ENCODE peak calls at places on chromosomes 4 and X, in nine cellular contexts. Q is colonic mucosa, X is stomach, B is pancreas, O is A673, I is gastrocnemius medialis, M is fibroblast of lung, W is Panc1, U is esophagus squamous epithelium. P is an unnamed sample. For H3K36me3, the result is how much of the 10 kb centered on the place peaks cover.

GRCh38 chrX:40098264-40099045 is 697 bp upstream of the BCOR start:
- DNase-seq in M (peak), I (peak), U (no peak), O (peak), W (no peak), Q (peak), X (no peak), B (no peak), P (no peak)

GRCh38 chrX:22032084-22032483 is at the start of gene PHEX:
- DNase-seq in U (no peak), I (no peak), B (no peak), Q (no peak), M (no peak), X (no peak), O (no peak), W (no peak), P (no peak)

GRCh38 chrX:99371976-99372595 is 1038.0 kb downstream of the PCDH19 start:
- DNase-seq in W (no peak), U (no peak), O (no peak), X (no peak), I (no peak), Q (no peak), B (no peak), M (no peak), P (no peak)

GRCh38 chr4:20019310-20020015 is 232.2 kb upstream of the SLIT2 start:
- DNase-seq in U (no peak), X (no peak), B (no peak), M (no peak), Q (no peak), O (no peak), I (no peak), W (no peak), P (peak)

GRCh38 chr4:2630556-2631273 is 94.3 kb downstream of the FAM193A start:
- DNase-seq in I (no peak), U (no peak), O (no peak), Q (no peak), M (no peak), W (no peak), X (no peak), B (no peak), P (no peak)

GRCh38 chrX:8726031-8726652 is 5.8 kb downstream of the ANOS1 start:
- DNase-seq in I (no peak), U (no peak), B (no peak), O (no peak), M (peak), W (no peak), X (no peak), Q (no peak), P (no peak)

GRCh38 chrX:13028871-13029336 is 15.5 kb downstream of the FAM9C start:
- DNase-seq in B (no peak), M (no peak), U (no peak), Q (no peak), O (no peak), X (no peak), I (no peak), W (no peak), P (peak)

GRCh38 chrX:40055495-40055894 is 42.3 kb downstream of the BCOR start:
- DNase-seq in O (no peak), X (no peak), W (no peak), U (no peak), M (no peak), I (no peak), Q (no peak), B (no peak), P (peak)

GRCh38 chr4:36241771-36242170 is 2.5 kb downstream of the ARAP2 start:
- DNase-seq in Q (no peak), M (peak), U (no peak), X (no peak), I (no peak), O (no peak), B (no peak), W (no peak), P (no peak)

DNA sequence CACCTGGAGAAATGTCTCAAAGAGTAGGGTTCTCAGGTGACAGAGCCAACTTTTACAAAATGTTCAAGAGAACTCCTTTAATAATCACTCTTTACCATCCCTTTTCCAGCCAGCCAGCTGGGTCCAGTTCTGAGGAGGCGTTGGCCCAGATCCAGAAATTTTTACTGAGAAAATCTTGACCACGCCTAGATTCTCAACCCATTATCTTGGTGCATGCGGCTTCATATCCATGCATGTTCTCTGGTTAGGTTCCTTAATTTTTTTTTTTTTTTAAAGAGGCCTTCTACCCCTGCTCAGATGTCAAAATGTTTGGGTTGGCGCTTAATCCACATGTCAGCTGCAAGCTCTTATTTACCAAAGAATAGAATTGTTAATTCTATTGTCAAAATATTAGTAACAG is 12.0 kb upstream of the MAP7D2 start:
- DNase-seq in I (no peak), X (no peak), Q (no peak), B (no peak), M (peak), U (no peak), W (no peak), O (no peak), P (no peak)
- H3K36me3 ChIP-seq in I (half or more), X (half or more), Q (under half), B (under half), M (under half), U (under half), W (under half), O (half or more), P (under half)

DNA sequence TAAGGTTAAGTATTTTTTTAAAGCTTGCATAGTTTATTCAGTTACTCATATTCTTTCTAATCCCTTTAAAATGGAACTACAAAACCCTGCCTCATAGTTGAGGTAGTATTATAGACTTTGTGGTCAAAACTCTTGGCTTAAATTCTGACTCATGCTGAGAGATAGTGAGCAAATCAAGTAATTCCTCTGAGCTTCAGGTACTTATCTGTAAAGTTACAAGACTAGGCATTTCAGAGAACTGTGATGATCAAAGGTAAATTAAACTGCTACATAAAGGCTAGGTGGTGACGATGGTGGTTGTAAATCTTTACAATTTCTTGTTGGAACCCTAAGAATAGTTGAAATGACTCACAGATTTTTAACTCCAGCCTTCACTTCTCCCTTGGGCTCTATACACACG is 3.2 kb upstream of the CLOCK start:
- DNase-seq in O (no peak), X (no peak), M (peak), W (no peak), Q (no peak), U (no peak), B (no peak), I (no peak), P (peak)
- H3K27ac ChIP-seq in O (no peak), X (no peak), M (no peak), W (no peak), Q (no peak), U (no peak), B (no peak), I (no peak), P (no peak)

DNA sequence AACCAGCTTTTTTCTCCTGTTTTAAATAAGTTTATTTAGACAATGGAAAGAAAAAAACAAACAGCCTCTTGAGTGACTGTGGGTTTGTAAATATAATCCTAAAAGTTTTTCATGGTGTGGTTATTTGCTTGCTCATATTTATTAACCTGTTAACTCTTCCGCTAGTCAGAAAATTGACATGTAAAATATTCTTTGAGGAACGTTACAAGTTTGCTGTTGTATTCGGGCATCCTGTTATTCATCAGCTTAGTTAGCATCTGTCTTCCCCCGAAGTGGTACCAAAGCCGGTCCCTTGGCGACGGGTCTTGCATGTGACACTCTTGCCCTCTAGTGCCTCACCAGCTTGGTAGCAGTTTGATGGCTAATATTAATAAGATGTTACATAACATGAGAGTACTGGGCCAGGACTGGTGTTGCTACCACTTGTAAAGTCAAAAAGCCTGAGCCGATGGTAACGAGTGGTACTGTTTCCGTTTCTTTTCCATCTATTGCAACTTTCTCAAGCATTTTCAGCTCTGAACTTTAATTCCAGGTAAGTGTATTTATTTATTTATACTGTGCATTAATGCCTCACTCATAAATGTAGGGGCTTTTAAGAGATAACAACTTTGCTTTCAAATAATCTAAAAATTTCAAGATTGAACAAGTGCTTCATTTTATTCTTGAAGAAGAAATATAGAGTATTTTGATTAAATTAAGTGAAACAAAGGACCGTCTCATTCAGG is at the start of gene NDST3:
- DNase-seq in W (no peak), B (peak), U (no peak), X (peak), O (peak), M (peak), I (no peak), Q (peak), P (peak)
- TF ChIP-seq CTCF in W (peak), B (no peak), U (peak), X (peak), O (peak), M (no peak), I (no peak), Q (no peak), P (peak)

DNA sequence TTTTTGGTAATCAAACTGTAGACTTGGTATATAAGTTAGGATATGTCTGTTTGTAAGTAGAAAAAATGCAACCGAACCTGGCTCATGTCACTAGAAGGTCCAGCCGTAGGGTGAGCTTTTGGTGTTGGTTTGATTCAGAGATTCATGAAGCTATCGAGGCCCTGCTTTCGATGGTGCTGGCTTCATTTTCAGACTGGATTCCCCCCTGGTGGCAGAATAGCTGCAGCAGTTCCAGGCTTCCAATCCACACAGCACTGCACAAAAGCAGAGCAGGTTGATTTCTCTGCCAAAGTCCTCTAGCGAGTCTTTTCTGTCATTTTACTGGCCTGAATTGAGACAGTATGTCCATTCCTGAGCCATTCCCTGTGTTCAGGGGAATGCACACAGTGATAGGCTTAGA is 33.1 kb downstream of the PDK3 start:
- DNase-seq in O (peak), U (no peak), X (no peak), B (no peak), Q (no peak), W (no peak), I (no peak), M (peak), P (peak)
- H3K36me3 ChIP-seq in O (under half), U (under half), X (under half), B (under half), Q (under half), W (under half), I (under half), M (under half), P (under half)

GRCh38 chr4:82786004-82786400 is 12.6 kb downstream of the SCD5 start:
- DNase-seq in B (no peak), X (no peak), U (no peak), W (no peak), I (no peak), M (no peak), O (no peak), Q (no peak), P (no peak)

GRCh38 chr4:82786794-82787193 is 11.8 kb downstream of the SCD5 start:
- DNase-seq in M (no peak), B (no peak), X (no peak), Q (no peak), W (no peak), I (no peak), U (no peak), O (no peak), P (no peak)

GRCh38 chr4:82782626-82783025 is 16.0 kb downstream of the SCD5 start:
- DNase-seq in O (no peak), W (no peak), M (no peak), U (no peak), B (no peak), I (no peak), Q (no peak), X (no peak), P (no peak)

GRCh38 chr4:82785248-82786003 is 13.2 kb downstream of the SCD5 start:
- DNase-seq in B (no peak), W (no peak), M (peak), U (no peak), O (peak), X (no peak), Q (no peak), I (no peak), P (peak)

GRCh38 chr4:82784615-82785247 is 13.9 kb downstream of the SCD5 start:
- DNase-seq in B (no peak), O (peak), U (no peak), Q (no peak), I (no peak), W (no peak), M (peak), X (no peak), P (peak)
- H3K27ac ChIP-seq in B (peak), O (peak), U (no peak), Q (no peak), I (no peak), W (no peak), M (no peak), X (no peak), P (peak)

DNA sequence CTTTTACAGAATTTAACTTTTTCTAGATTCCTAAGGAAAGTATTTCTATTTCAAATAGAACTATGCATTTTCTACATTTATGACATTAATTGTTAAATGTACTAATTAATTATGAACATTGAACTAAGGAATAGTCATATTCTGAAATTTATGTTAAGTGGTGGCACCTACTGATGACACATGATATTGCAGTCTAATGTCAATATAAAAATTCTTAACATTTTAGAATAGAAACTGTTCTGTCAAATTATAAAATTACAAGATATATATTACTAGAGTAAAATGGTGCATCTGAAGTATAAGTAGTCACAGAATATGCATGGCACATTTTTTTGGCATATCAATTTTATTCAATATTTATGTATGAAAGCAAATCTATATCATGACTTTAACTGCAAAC is 40.2 kb upstream of the NDNF start:
- DNase-seq in U (no peak), W (no peak), B (no peak), M (peak), O (no peak), X (no peak), I (no peak), Q (no peak), P (no peak)
- TF ChIP-seq CTCF in U (no peak), W (no peak), B (no peak), M (no peak), O (peak), X (peak), I (no peak), Q (peak), P (peak)

P was measured in brain microvascular endothelial cell.